ENCODE peak calls at places on chromosomes 4 and X, in four cellular contexts. O is PC-3, P is adrenal gland, E is foreskin fibroblast. V is an unnamed sample.

GRCh38 chr4:171308661-171309060 is 504.5 kb upstream of the GALNTL6 start:
- DNase-seq in O (no peak), P (no peak), E (no peak), V (no peak)

GRCh38 chrX:77785746-77786548 is at the start of gene ATRX:
- DNase-seq in O (peak), P (peak), E (peak), V (peak)

GRCh38 chrX:141220342-141221008 is 21.8 kb downstream of the SPANXC start:
- DNase-seq in O (peak), P (no peak), E (peak), V (peak)

GRCh38 chr4:169337510-169337909 is 66.8 kb upstream of the SH3RF1 start:
- DNase-seq in O (peak), P (no peak), E (peak), V (peak)

GRCh38 chr4:141058739-141059507 is 74.3 kb downstream of the RNF150 start:
- DNase-seq in O (peak), P (no peak), E (peak), V (no peak)

GRCh38 chr4:114547340-114548134 is 51.1 kb upstream of the UGT8 start:
- DNase-seq in O (no peak), P (no peak), E (no peak), V (no peak)

GRCh38 chr4:54146139-54146538 is 46.2 kb downstream of the GSX2 start:
- DNase-seq in O (no peak), P (no peak), E (no peak), V (no peak)

GRCh38 chrX:87409113-87409841 is 108.3 kb upstream of the KLHL4 start:
- DNase-seq in O (peak), P (peak), E (no peak), V (peak)

GRCh38 chr4:186957952-186958555 is 234.4 kb upstream of the FAT1 start:
- DNase-seq in O (no peak), P (no peak), E (no peak), V (peak)

GRCh38 chr4:56048621-56049427 is 100.1 kb downstream of the CEP135 start:
- DNase-seq in O (peak), P (peak), E (peak), V (peak)

GRCh38 chrX:109268340-109268739 is 213.5 kb downstream of the GUCY2F start:
- DNase-seq in O (no peak), P (no peak), E (no peak), V (peak)

GRCh38 chr4:82715731-82716617 is 82.6 kb downstream of the SCD5 start:
- DNase-seq in O (no peak), P (no peak), E (peak), V (peak)

GRCh38 chrX:16897445-16897844 is 27.3 kb upstream of the RBBP7 start:
- DNase-seq in O (no peak), P (no peak), E (no peak), V (no peak)

DNA sequence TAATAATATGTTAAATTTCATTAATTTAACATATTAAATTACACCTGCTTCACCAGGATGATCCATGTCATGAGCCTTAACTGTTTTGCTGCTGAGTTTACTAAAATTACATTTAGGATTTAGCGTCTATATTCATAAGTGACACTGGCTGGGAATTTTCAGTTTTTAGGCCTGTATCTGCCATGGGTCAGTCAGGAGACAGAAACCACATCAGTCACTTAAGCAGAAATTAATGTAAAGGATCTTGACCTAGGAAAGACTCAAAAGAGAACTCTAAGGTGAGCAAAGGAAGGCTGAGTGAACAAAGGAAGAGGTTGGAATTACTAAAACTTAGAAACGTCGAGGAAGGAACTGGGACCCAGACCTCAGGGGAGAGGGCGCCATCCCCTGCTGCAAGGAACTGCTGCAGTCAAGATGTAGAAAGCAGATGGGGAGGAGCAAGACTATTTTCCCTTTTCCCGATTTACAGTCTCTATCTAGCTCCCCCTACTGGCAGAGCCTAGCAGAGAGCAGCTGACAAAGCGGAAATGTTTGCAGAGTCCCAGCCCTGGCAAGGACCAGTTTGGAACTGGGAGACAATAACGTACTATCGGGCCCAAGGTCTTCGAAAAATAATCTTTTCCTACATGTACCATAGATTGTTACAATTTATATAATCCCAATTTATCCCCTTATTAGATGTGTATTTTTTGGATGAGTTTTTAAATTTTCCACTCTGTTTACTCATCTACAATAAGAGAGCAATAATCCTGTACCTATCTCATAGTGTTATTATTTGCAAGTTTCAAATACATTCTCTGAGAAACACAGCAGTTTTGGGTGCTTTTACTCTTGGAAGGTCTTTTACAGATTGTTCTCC is 22.6 kb upstream of the RBBP7 start:
- DNase-seq in O (peak), P (peak), E (peak), V (peak)
- TF ChIP-seq CTCF in O (peak), P (peak), E (peak), V (peak)

DNA sequence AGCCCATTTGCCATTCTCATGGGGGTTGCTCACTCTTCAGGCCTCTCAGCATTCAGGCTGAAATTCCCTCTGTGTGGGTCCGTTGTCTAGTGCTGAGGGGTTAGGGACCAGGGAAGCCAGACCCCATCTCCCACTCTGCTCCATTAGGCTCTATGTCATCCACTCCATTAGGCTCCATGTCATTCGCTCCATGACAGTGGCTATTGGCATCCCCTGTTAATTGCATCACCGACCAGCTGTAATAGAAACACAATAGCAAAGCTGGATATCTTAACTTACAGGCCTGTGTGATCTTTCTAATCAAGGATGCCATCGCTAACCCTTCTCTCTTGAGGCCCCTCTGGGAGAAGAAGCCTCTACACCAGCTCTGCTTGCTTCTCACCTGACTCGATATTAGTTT is 25.7 kb upstream of the ZNF518B start:
- DNase-seq in O (no peak), P (no peak), E (no peak), V (no peak)
- H3K4me3 ChIP-seq in O (no peak), P (no peak), E (no peak), V (no peak)

GRCh38 chr4:135319685-135320084 is 1118.1 kb upstream of the PABPC4L start:
- DNase-seq in O (peak), P (no peak), E (no peak), V (peak)
- TF ChIP-seq CTCF in O (peak), P (no peak), E (no peak), V (peak)

DNA sequence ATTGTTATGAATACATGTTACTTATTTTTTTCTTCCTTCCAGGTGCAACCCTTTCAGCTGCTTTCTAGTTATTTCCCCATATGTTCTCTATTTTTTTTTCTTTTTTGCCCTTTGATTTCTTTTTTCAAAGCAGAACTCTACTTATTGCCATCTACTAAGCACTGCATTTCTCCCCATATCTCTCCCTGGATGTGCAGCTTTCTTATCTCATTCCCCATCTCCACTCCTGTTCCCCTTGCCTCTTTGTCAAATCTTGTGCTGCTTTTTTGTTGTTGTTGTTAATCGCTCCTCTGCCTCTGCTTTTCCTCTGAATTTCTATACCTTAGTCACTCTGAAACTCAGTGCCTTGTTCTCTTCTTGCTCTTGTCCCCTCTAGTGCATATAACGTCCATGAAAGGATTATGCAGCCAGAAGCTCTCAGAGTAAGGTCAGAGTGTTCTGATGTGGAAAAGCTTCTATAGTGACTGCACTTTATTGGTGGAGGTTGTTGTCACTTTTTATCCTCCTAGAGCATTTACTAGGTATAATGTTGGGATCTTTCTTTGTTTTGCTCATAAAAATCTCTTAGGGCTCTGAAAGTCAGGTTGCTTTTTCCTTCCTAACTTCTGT is 51.1 kb upstream of the JADE1 start:
- DNase-seq in O (no peak), P (no peak), E (no peak), V (no peak)
- H3K4me3 ChIP-seq in O (no peak), P (no peak), E (no peak), V (no peak)

V was measured in epithelial cell of esophagus.